ENCODE peak calls at places on chromosome 19, in four cellular contexts. One of them, this sample, is unnamed.

GRCh38 chr19:8965887-8966286 is 44.3 kb downstream of the MUC16 start:
- DNase-seq in T47D: peak
- DNase-seq in stimulated activated CD4-positive, alpha-beta T cell treated with anti-CD3 and anti-CD28 coated beads, TNF-alpha, amount 100 ng/mL, for 24 hours: no peak
- DNase-seq in activated T-helper 1 cell treated with Interleukin-2 at 50 U/mL for 16 hours: no peak
- DNase-seq in this sample: no peak

GRCh38 chr19:20422616-20423205 is 142.9 kb downstream of the ZNF737 start:
- DNase-seq in activated T-helper 1 cell treated with Interleukin-2 at 50 U/mL for 16 hours: no peak
- DNase-seq in T47D: no peak
- DNase-seq in stimulated activated CD4-positive, alpha-beta T cell treated with anti-CD3 and anti-CD28 coated beads, TNF-alpha, amount 100 ng/mL, for 24 hours: no peak
- DNase-seq in this sample: no peak

GRCh38 chr19:14405380-14405757 is 13.8 kb downstream of the DDX39A start:
- DNase-seq in activated T-helper 1 cell treated with Interleukin-2 at 50 U/mL for 16 hours: no peak
- DNase-seq in stimulated activated CD4-positive, alpha-beta T cell treated with anti-CD3 and anti-CD28 coated beads, TNF-alpha, amount 100 ng/mL, for 24 hours: no peak
- DNase-seq in T47D: no peak
- DNase-seq in this sample: no peak

GRCh38 chr19:55069137-55069858 is 6.3 kb upstream of the RDH13 start:
- DNase-seq in activated T-helper 1 cell treated with Interleukin-2 at 50 U/mL for 16 hours: no peak
- DNase-seq in stimulated activated CD4-positive, alpha-beta T cell treated with anti-CD3 and anti-CD28 coated beads, TNF-alpha, amount 100 ng/mL, for 24 hours: no peak
- DNase-seq in T47D: peak
- DNase-seq in this sample: no peak

GRCh38 chr19:45971260-45971902 is 2.3 kb downstream of the NOVA2 start:
- DNase-seq in T47D: no peak
- DNase-seq in activated T-helper 1 cell treated with Interleukin-2 at 50 U/mL for 16 hours: no peak
- DNase-seq in stimulated activated CD4-positive, alpha-beta T cell treated with anti-CD3 and anti-CD28 coated beads, TNF-alpha, amount 100 ng/mL, for 24 hours: no peak
- DNase-seq in this sample: no peak

GRCh38 chr19:51158474-51159129 is 16.5 kb downstream of the SIGLEC7 start:
- DNase-seq in activated T-helper 1 cell treated with Interleukin-2 at 50 U/mL for 16 hours: peak
- DNase-seq in T47D: peak
- DNase-seq in stimulated activated CD4-positive, alpha-beta T cell treated with anti-CD3 and anti-CD28 coated beads, TNF-alpha, amount 100 ng/mL, for 24 hours: peak
- DNase-seq in this sample: no peak

GRCh38 chr19:17348700-17349099 is 11.3 kb downstream of the GTPBP3 start:
- DNase-seq in stimulated activated CD4-positive, alpha-beta T cell treated with anti-CD3 and anti-CD28 coated beads, TNF-alpha, amount 100 ng/mL, for 24 hours: no peak
- DNase-seq in activated T-helper 1 cell treated with Interleukin-2 at 50 U/mL for 16 hours: no peak
- DNase-seq in T47D: no peak
- DNase-seq in this sample: no peak

GRCh38 chr19:13411899-13412298 is 94.4 kb downstream of the CACNA1A start:
- DNase-seq in activated T-helper 1 cell treated with Interleukin-2 at 50 U/mL for 16 hours: no peak
- DNase-seq in stimulated activated CD4-positive, alpha-beta T cell treated with anti-CD3 and anti-CD28 coated beads, TNF-alpha, amount 100 ng/mL, for 24 hours: no peak
- DNase-seq in T47D: no peak
- DNase-seq in this sample: no peak

GRCh38 chr19:18863843-18864362 is 32.1 kb downstream of the CERS1 start:
- DNase-seq in activated T-helper 1 cell treated with Interleukin-2 at 50 U/mL for 16 hours: no peak
- DNase-seq in stimulated activated CD4-positive, alpha-beta T cell treated with anti-CD3 and anti-CD28 coated beads, TNF-alpha, amount 100 ng/mL, for 24 hours: no peak
- DNase-seq in T47D: no peak
- DNase-seq in this sample: no peak

GRCh38 chr19:39802958-39803357 is 24.3 kb downstream of the LEUTX start:
- DNase-seq in stimulated activated CD4-positive, alpha-beta T cell treated with anti-CD3 and anti-CD28 coated beads, TNF-alpha, amount 100 ng/mL, for 24 hours: no peak
- DNase-seq in activated T-helper 1 cell treated with Interleukin-2 at 50 U/mL for 16 hours: no peak
- DNase-seq in T47D: no peak
- DNase-seq in this sample: peak

GRCh38 chr19:16070366-16070990 is 5.8 kb upstream of the TPM4 start:
- DNase-seq in T47D: no peak
- DNase-seq in activated T-helper 1 cell treated with Interleukin-2 at 50 U/mL for 16 hours: peak
- DNase-seq in stimulated activated CD4-positive, alpha-beta T cell treated with anti-CD3 and anti-CD28 coated beads, TNF-alpha, amount 100 ng/mL, for 24 hours: peak
- DNase-seq in this sample: peak

GRCh38 chr19:47781590-47782318 is 3.3 kb downstream of the SELENOW start:
- DNase-seq in stimulated activated CD4-positive, alpha-beta T cell treated with anti-CD3 and anti-CD28 coated beads, TNF-alpha, amount 100 ng/mL, for 24 hours: no peak
- DNase-seq in activated T-helper 1 cell treated with Interleukin-2 at 50 U/mL for 16 hours: no peak
- DNase-seq in T47D: no peak
- DNase-seq in this sample: no peak

GRCh38 chr19:18053571-18054219 is 33.0 kb downstream of the IL12RB1 start:
- DNase-seq in activated T-helper 1 cell treated with Interleukin-2 at 50 U/mL for 16 hours: no peak
- DNase-seq in T47D: no peak
- DNase-seq in stimulated activated CD4-positive, alpha-beta T cell treated with anti-CD3 and anti-CD28 coated beads, TNF-alpha, amount 100 ng/mL, for 24 hours: no peak
- DNase-seq in this sample: no peak

GRCh38 chr19:40238775-40239174 is 12.3 kb upstream of the CCNP start:
- DNase-seq in T47D: no peak
- DNase-seq in activated T-helper 1 cell treated with Interleukin-2 at 50 U/mL for 16 hours: no peak
- DNase-seq in stimulated activated CD4-positive, alpha-beta T cell treated with anti-CD3 and anti-CD28 coated beads, TNF-alpha, amount 100 ng/mL, for 24 hours: no peak
- DNase-seq in this sample: no peak

GRCh38 chr19:50628146-50628545 is 11.5 kb downstream of the SYT3 start:
- DNase-seq in T47D: no peak
- DNase-seq in stimulated activated CD4-positive, alpha-beta T cell treated with anti-CD3 and anti-CD28 coated beads, TNF-alpha, amount 100 ng/mL, for 24 hours: no peak
- DNase-seq in activated T-helper 1 cell treated with Interleukin-2 at 50 U/mL for 16 hours: no peak
- DNase-seq in this sample: no peak

This sample was measured in gastrocnemius medialis.